ENCODE peak calls at places on chromosome 12, in five cellular contexts. R is IMR-90, F is neuronal stem cell, H is mesenchymal stem cell, T is H1. I is an unnamed sample.

GRCh38 chr12:57744194-57744776 is 554 bp upstream of the TSPAN31 start:
- DNase-seq in R (peak; percentile 85), F (no peak), H (no peak), T (no peak), I (no peak)

GRCh38 chr12:102167821-102168605 is 29.6 kb downstream of the PMCH start:
- DNase-seq in R (peak; percentile 28), F (no peak), H (peak; percentile 4), T (no peak), I (no peak)

GRCh38 chr12:23781118-23781517 is 168.4 kb downstream of the SOX5 start:
- DNase-seq in R (no peak), F (no peak), H (no peak), T (no peak), I (no peak)

GRCh38 chr12:26116829-26117228 is 8.0 kb downstream of the BHLHE41 start:
- DNase-seq in R (no peak), F (no peak), H (no peak), T (no peak), I (no peak)

GRCh38 chr12:3533703-3534386 is 42.8 kb downstream of the PRMT8 start:
- DNase-seq in R (no peak), F (no peak), H (no peak), T (no peak), I (peak; percentile 29)

GRCh38 chr12:78931466-78931990 is 67.0 kb downstream of the SYT1 start:
- DNase-seq in R (peak; percentile 7), F (no peak), H (no peak), T (no peak), I (no peak)

GRCh38 chr12:13100610-13100881 is 2.9 kb downstream of the GSG1 start:
- DNase-seq in R (no peak), F (no peak), H (no peak), T (no peak), I (no peak)

GRCh38 chr12:19967486-19967885 is 400.9 kb upstream of the PDE3A start:
- DNase-seq in R (peak; percentile 96), F (no peak), H (peak; percentile 96), T (no peak), I (no peak)

GRCh38 chr12:93098077-93098476 is 169.0 kb upstream of the EEA1 start:
- DNase-seq in R (peak; percentile 35), F (peak; percentile 29), H (peak; percentile 40), T (no peak), I (peak; percentile 49)

GRCh38 chr12:118052324-118053070 is 8.5 kb downstream of the WSB2 start:
- DNase-seq in R (peak; percentile 95), F (no peak), H (peak; percentile 97), T (no peak), I (peak; percentile 35)

GRCh38 chr12:109587921-109588320 is 14.3 kb downstream of the MVK start:
- DNase-seq in R (no peak), F (no peak), H (no peak), T (no peak), I (no peak)

GRCh38 chr12:6867407-6868210 is at the start of gene TPI1:
- DNase-seq in R (peak; percentile 74), F (no peak), H (peak; percentile 83), T (no peak), I (peak; percentile 90)

GRCh38 chr12:107372229-107372658 is 278.9 kb upstream of the CRY1 start:
- DNase-seq in R (peak; percentile 27), F (no peak), H (no peak), T (no peak), I (no peak)

GRCh38 chr12:4172999-4173398 is 100.6 kb upstream of the CCND2 start:
- DNase-seq in R (peak; percentile 26), F (no peak), H (peak; percentile 35), T (no peak), I (no peak)

GRCh38 chr12:74468401-74468800 is 69.2 kb upstream of the ATXN7L3B start:
- DNase-seq in R (no peak), F (no peak), H (no peak), T (no peak), I (no peak)

GRCh38 chr12:34625116-34625515 is 602.8 kb downstream of the ALG10 start:
- DNase-seq in R (no peak), F (no peak), H (no peak), T (no peak), I (no peak)

GRCh38 chr12:133120385-133121191 is 9.5 kb downstream of the ZNF891 start:
- DNase-seq in R (no peak), F (no peak), H (peak; percentile 11), T (no peak), I (no peak)

DNA sequence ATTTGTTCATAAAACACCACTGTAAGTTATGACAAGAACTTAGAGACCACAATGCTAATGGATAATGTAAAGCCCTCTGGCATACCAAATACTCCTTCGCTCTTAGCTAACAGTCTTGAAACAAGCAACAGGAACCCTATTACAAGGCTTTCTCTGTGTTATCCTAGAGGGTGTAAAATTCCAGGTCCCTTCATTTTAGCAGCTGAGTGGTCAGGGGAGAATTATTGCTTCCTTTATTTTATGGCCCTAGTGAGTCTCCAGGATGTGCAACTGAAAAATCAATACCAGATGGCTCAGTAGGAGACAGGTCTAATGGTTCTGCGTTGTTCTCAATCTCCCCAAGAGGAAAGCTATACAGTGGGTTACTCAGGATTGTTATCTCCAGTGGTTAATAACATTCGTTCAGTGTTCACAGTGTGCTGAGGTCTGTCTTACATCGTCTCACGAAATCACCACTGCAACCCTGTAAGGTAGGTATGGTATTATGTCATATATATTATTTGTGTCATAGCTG is 172.7 kb upstream of the CNOT2 start:
- DNase-seq in R (no peak), F (no peak), H (peak; percentile 37), T (no peak), I (no peak)
- H2BK15ac ChIP-seq in R (no peak overlapping the region), F (no peak overlapping the region), H (no peak overlapping the region), T (no peak overlapping the region), I (no peak overlapping the region)

DNA sequence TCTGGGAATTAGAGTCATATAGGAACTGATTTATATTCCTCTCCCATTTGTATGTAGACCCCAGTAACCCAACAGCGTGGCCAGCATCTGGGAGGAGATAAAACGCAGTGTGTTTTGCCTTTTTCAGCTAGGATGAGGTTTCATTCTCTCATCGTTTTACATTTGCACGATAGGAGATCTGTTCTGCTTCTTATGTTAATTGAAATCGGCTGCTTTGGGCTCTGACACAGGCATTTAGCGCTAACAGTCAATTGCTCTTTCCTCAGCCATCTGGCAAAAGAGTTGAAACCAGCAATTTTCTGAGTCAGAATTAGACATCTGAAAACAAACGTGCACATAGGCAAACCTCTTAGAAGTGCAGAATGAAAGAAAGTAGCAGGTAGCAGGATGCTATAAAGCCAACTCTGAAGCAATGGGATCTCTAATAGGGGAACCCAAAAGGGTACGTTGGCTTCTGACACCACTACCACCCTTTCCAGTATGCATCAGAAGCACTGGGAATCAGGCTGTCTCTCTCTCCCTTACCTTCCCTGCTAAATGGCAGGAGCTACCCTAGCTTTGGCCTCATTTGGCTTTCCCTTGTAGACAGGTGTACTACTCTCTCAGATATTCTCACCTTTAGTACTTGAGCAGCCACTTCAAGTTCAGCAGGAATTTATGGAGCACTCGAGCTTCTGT is 219.1 kb downstream of the PHLDA1 start:
- DNase-seq in R (peak; percentile 88), F (no peak), H (peak; percentile 58), T (peak; percentile 13), I (peak; percentile 43)
- H2AFZ ChIP-seq in R (peak overlapping the region; percentile 81), F (peak overlapping the region; percentile 43), H (no peak overlapping the region), T (peak overlapping the region; percentile 92), I (no peak overlapping the region)

GRCh38 chr12:52151859-52152783 is 39.7 kb downstream of the KRT80 start:
- DNase-seq in R (peak; percentile 41), F (peak; percentile 68), H (peak; percentile 56), T (no peak), I (peak; percentile 85)
- H2AK5ac ChIP-seq in R (peak overlapping the region; percentile 94), F (peak overlapping the region; percentile 85), H (no peak overlapping the region), T (no peak overlapping the region), I (no peak overlapping the region)

GRCh38 chr12:7995266-7995963 is 37.1 kb upstream of the FOXJ2 start:
- DNase-seq in R (peak; percentile 91), F (peak; percentile 49), H (peak; percentile 91), T (peak; percentile 38), I (peak; percentile 91)

GRCh38 chr12:7989827-7990491 is 42.6 kb upstream of the FOXJ2 start:
- DNase-seq in R (peak; percentile 12), F (no peak), H (peak; percentile 61), T (no peak), I (no peak)

GRCh38 chr12:7994731-7995205 is 37.7 kb upstream of the FOXJ2 start:
- DNase-seq in R (peak; percentile 97), F (no peak), H (peak; percentile 95), T (no peak), I (peak; percentile 53)
- H2BK15ac ChIP-seq in R (peak overlapping the region; percentile 17), F (no peak overlapping the region), H (no peak overlapping the region), T (no peak overlapping the region), I (no peak overlapping the region)

GRCh38 chr12:99367181-99367580 is 280.4 kb upstream of the GARIN6 start:
- DNase-seq in R (no peak), F (no peak), H (no peak), T (no peak), I (no peak)
- H2AFZ ChIP-seq in R (no peak overlapping the region), F (no peak overlapping the region), H (no peak overlapping the region), T (no peak overlapping the region), I (no peak overlapping the region)